ENCODE peak calls at places on chromosomes 11 and 22, in ten cellular contexts. One of them, this sample, is unnamed.

GRCh38 chr22:35312198-35313059 is 12.7 kb downstream of the TOM1 start:
- ATAC-seq in activated CD8-positive, alpha-beta memory T cell treated with anti-CD3 and anti-CD28 coated beads, Interleukin-2, amount 10 ng/mL, durations not matched to agents 7 days and 5 days: no peak
- ATAC-seq in activated T-helper 17 cell treated with anti-CD3 and anti-CD28 coated beads, Interleukin-2, amount 50 U/mL, for 72 hours: peak
- ATAC-seq in A549: no peak
- ATAC-seq in activated T-cell treated with anti-CD3 and anti-CD28 coated beads, Interleukin-2, amount 50 U/mL, for 4 hours: peak
- ATAC-seq in stimulated activated naive CD8-positive, alpha-beta T cell treated with anti-CD3 and anti-CD28 coated beads, Interleukin-15, amount 100 ng/mL, for 72 hours: no peak
- ATAC-seq in gastroesophageal sphincter: no peak
- ATAC-seq in right cardiac atrium: peak
- ATAC-seq in WTC11: no peak
- ATAC-seq in left lung: peak
- ATAC-seq in this sample: peak

GRCh38 chr11:102343789-102344188 is 3.2 kb upstream of the BIRC2 start:
- ATAC-seq in gastroesophageal sphincter: no peak
- ATAC-seq in A549: no peak
- ATAC-seq in WTC11: no peak
- ATAC-seq in activated T-helper 17 cell treated with anti-CD3 and anti-CD28 coated beads, Interleukin-2, amount 50 U/mL, for 72 hours: no peak
- ATAC-seq in right cardiac atrium: no peak
- ATAC-seq in left lung: no peak
- ATAC-seq in stimulated activated naive CD8-positive, alpha-beta T cell treated with anti-CD3 and anti-CD28 coated beads, Interleukin-15, amount 100 ng/mL, for 72 hours: no peak
- ATAC-seq in activated T-cell treated with anti-CD3 and anti-CD28 coated beads, Interleukin-2, amount 50 U/mL, for 4 hours: no peak
- ATAC-seq in activated CD8-positive, alpha-beta memory T cell treated with anti-CD3 and anti-CD28 coated beads, Interleukin-2, amount 10 ng/mL, durations not matched to agents 7 days and 5 days: no peak
- ATAC-seq in this sample: no peak

GRCh38 chr11:83122766-83123165 is 34.2 kb upstream of the PCF11 start:
- ATAC-seq in activated T-helper 17 cell treated with anti-CD3 and anti-CD28 coated beads, Interleukin-2, amount 50 U/mL, for 72 hours: no peak
- ATAC-seq in right cardiac atrium: no peak
- ATAC-seq in WTC11: no peak
- ATAC-seq in A549: no peak
- ATAC-seq in activated T-cell treated with anti-CD3 and anti-CD28 coated beads, Interleukin-2, amount 50 U/mL, for 4 hours: peak
- ATAC-seq in left lung: no peak
- ATAC-seq in activated CD8-positive, alpha-beta memory T cell treated with anti-CD3 and anti-CD28 coated beads, Interleukin-2, amount 10 ng/mL, durations not matched to agents 7 days and 5 days: no peak
- ATAC-seq in stimulated activated naive CD8-positive, alpha-beta T cell treated with anti-CD3 and anti-CD28 coated beads, Interleukin-15, amount 100 ng/mL, for 72 hours: peak
- ATAC-seq in gastroesophageal sphincter: no peak
- ATAC-seq in this sample: no peak

GRCh38 chr11:65424200-65425104 is 1.9 kb downstream of the NEAT1 start:
- ATAC-seq in gastroesophageal sphincter: no peak
- ATAC-seq in activated T-cell treated with anti-CD3 and anti-CD28 coated beads, Interleukin-2, amount 50 U/mL, for 4 hours: no peak
- ATAC-seq in activated CD8-positive, alpha-beta memory T cell treated with anti-CD3 and anti-CD28 coated beads, Interleukin-2, amount 10 ng/mL, durations not matched to agents 7 days and 5 days: no peak
- ATAC-seq in A549: no peak
- ATAC-seq in right cardiac atrium: no peak
- ATAC-seq in WTC11: no peak
- ATAC-seq in activated T-helper 17 cell treated with anti-CD3 and anti-CD28 coated beads, Interleukin-2, amount 50 U/mL, for 72 hours: no peak
- ATAC-seq in left lung: no peak
- ATAC-seq in stimulated activated naive CD8-positive, alpha-beta T cell treated with anti-CD3 and anti-CD28 coated beads, Interleukin-15, amount 100 ng/mL, for 72 hours: peak
- ATAC-seq in this sample: no peak

GRCh38 chr11:2092956-2093412 is 46.2 kb downstream of the IGF2 start:
- ATAC-seq in stimulated activated naive CD8-positive, alpha-beta T cell treated with anti-CD3 and anti-CD28 coated beads, Interleukin-15, amount 100 ng/mL, for 72 hours: peak
- ATAC-seq in left lung: peak
- ATAC-seq in A549: no peak
- ATAC-seq in gastroesophageal sphincter: peak
- ATAC-seq in right cardiac atrium: peak
- ATAC-seq in activated T-helper 17 cell treated with anti-CD3 and anti-CD28 coated beads, Interleukin-2, amount 50 U/mL, for 72 hours: peak
- ATAC-seq in activated CD8-positive, alpha-beta memory T cell treated with anti-CD3 and anti-CD28 coated beads, Interleukin-2, amount 10 ng/mL, durations not matched to agents 7 days and 5 days: no peak
- ATAC-seq in activated T-cell treated with anti-CD3 and anti-CD28 coated beads, Interleukin-2, amount 50 U/mL, for 4 hours: peak
- ATAC-seq in WTC11: no peak
- ATAC-seq in this sample: no peak

GRCh38 chr22:27105142-27106025 is 448.0 kb downstream of the MIAT start:
- ATAC-seq in left lung: peak
- ATAC-seq in stimulated activated naive CD8-positive, alpha-beta T cell treated with anti-CD3 and anti-CD28 coated beads, Interleukin-15, amount 100 ng/mL, for 72 hours: no peak
- ATAC-seq in gastroesophageal sphincter: peak
- ATAC-seq in right cardiac atrium: peak
- ATAC-seq in activated T-helper 17 cell treated with anti-CD3 and anti-CD28 coated beads, Interleukin-2, amount 50 U/mL, for 72 hours: no peak
- ATAC-seq in A549: no peak
- ATAC-seq in activated CD8-positive, alpha-beta memory T cell treated with anti-CD3 and anti-CD28 coated beads, Interleukin-2, amount 10 ng/mL, durations not matched to agents 7 days and 5 days: no peak
- ATAC-seq in activated T-cell treated with anti-CD3 and anti-CD28 coated beads, Interleukin-2, amount 50 U/mL, for 4 hours: no peak
- ATAC-seq in WTC11: no peak
- ATAC-seq in this sample: no peak

GRCh38 chr11:122633219-122633829 is 22.2 kb upstream of the UBASH3B start:
- ATAC-seq in A549: peak
- ATAC-seq in activated T-helper 17 cell treated with anti-CD3 and anti-CD28 coated beads, Interleukin-2, amount 50 U/mL, for 72 hours: no peak
- ATAC-seq in gastroesophageal sphincter: no peak
- ATAC-seq in WTC11: peak
- ATAC-seq in stimulated activated naive CD8-positive, alpha-beta T cell treated with anti-CD3 and anti-CD28 coated beads, Interleukin-15, amount 100 ng/mL, for 72 hours: peak
- ATAC-seq in activated T-cell treated with anti-CD3 and anti-CD28 coated beads, Interleukin-2, amount 50 U/mL, for 4 hours: no peak
- ATAC-seq in left lung: peak
- ATAC-seq in right cardiac atrium: peak
- ATAC-seq in activated CD8-positive, alpha-beta memory T cell treated with anti-CD3 and anti-CD28 coated beads, Interleukin-2, amount 10 ng/mL, durations not matched to agents 7 days and 5 days: peak
- ATAC-seq in this sample: peak

GRCh38 chr11:44356351-44356750 is 46.4 kb upstream of the ALX4 start:
- ATAC-seq in right cardiac atrium: no peak
- ATAC-seq in activated T-cell treated with anti-CD3 and anti-CD28 coated beads, Interleukin-2, amount 50 U/mL, for 4 hours: no peak
- ATAC-seq in activated CD8-positive, alpha-beta memory T cell treated with anti-CD3 and anti-CD28 coated beads, Interleukin-2, amount 10 ng/mL, durations not matched to agents 7 days and 5 days: no peak
- ATAC-seq in A549: no peak
- ATAC-seq in gastroesophageal sphincter: no peak
- ATAC-seq in WTC11: no peak
- ATAC-seq in stimulated activated naive CD8-positive, alpha-beta T cell treated with anti-CD3 and anti-CD28 coated beads, Interleukin-15, amount 100 ng/mL, for 72 hours: no peak
- ATAC-seq in left lung: no peak
- ATAC-seq in activated T-helper 17 cell treated with anti-CD3 and anti-CD28 coated beads, Interleukin-2, amount 50 U/mL, for 72 hours: no peak
- ATAC-seq in this sample: no peak

GRCh38 chr22:34886391-34886790 is 179.6 kb upstream of the ISX start:
- ATAC-seq in gastroesophageal sphincter: no peak
- ATAC-seq in right cardiac atrium: no peak
- ATAC-seq in stimulated activated naive CD8-positive, alpha-beta T cell treated with anti-CD3 and anti-CD28 coated beads, Interleukin-15, amount 100 ng/mL, for 72 hours: no peak
- ATAC-seq in WTC11: no peak
- ATAC-seq in A549: no peak
- ATAC-seq in activated CD8-positive, alpha-beta memory T cell treated with anti-CD3 and anti-CD28 coated beads, Interleukin-2, amount 10 ng/mL, durations not matched to agents 7 days and 5 days: no peak
- ATAC-seq in left lung: no peak
- ATAC-seq in activated T-helper 17 cell treated with anti-CD3 and anti-CD28 coated beads, Interleukin-2, amount 50 U/mL, for 72 hours: no peak
- ATAC-seq in activated T-cell treated with anti-CD3 and anti-CD28 coated beads, Interleukin-2, amount 50 U/mL, for 4 hours: no peak
- ATAC-seq in this sample: no peak

GRCh38 chr11:43802509-43802908 is 78.1 kb upstream of the ALKBH3 start:
- ATAC-seq in left lung: no peak
- ATAC-seq in gastroesophageal sphincter: no peak
- ATAC-seq in A549: no peak
- ATAC-seq in right cardiac atrium: no peak
- ATAC-seq in WTC11: peak
- ATAC-seq in stimulated activated naive CD8-positive, alpha-beta T cell treated with anti-CD3 and anti-CD28 coated beads, Interleukin-15, amount 100 ng/mL, for 72 hours: no peak
- ATAC-seq in activated T-helper 17 cell treated with anti-CD3 and anti-CD28 coated beads, Interleukin-2, amount 50 U/mL, for 72 hours: no peak
- ATAC-seq in activated CD8-positive, alpha-beta memory T cell treated with anti-CD3 and anti-CD28 coated beads, Interleukin-2, amount 10 ng/mL, durations not matched to agents 7 days and 5 days: no peak
- ATAC-seq in activated T-cell treated with anti-CD3 and anti-CD28 coated beads, Interleukin-2, amount 50 U/mL, for 4 hours: no peak
- ATAC-seq in this sample: no peak

This sample was measured in stimulated activated memory B cell treated with anti-CD40 and anti-IgM and Interleukin-4, amounts not matched to agents 10 μg/mL and 1 μg/mL and 100 μg/mL, for 72 hours.